ENCODE peak calls at places on chromosomes 1 and 21, in seven cellular contexts. One of them, this sample, is unnamed.
A peak's percentile ranks its signal among the peaks of the same experiment; 100 is the strongest.

GRCh38 chr1:217273866-217274265 is 357.0 kb downstream of the GPATCH2 start:
- DNase-seq in OCI-LY7: no peak
- DNase-seq in PC-3: peak; percentile 23
- DNase-seq in testis: no peak
- DNase-seq in vagina: no peak
- DNase-seq in CD8-positive, alpha-beta T cell: no peak
- DNase-seq in fibroblast of lung: peak; percentile 49
- DNase-seq in this sample: no peak

GRCh38 chr1:59150537-59151386 is 146.1 kb upstream of the FGGY start:
- DNase-seq in PC-3: peak; percentile 98
- DNase-seq in vagina: no peak
- DNase-seq in CD8-positive, alpha-beta T cell: no peak
- DNase-seq in fibroblast of lung: peak; percentile 100
- DNase-seq in testis: peak; percentile 68
- DNase-seq in OCI-LY7: no peak
- DNase-seq in this sample: peak; percentile 75

GRCh38 chr1:75672528-75673393 is 51.7 kb upstream of the ACADM start:
- DNase-seq in CD8-positive, alpha-beta T cell: no peak
- DNase-seq in testis: no peak
- DNase-seq in fibroblast of lung: peak; percentile 94
- DNase-seq in vagina: no peak
- DNase-seq in PC-3: peak; percentile 84
- DNase-seq in OCI-LY7: no peak
- DNase-seq in this sample: no peak

GRCh38 chr1:181094813-181095212 is 6.3 kb downstream of the IER5 start:
- DNase-seq in OCI-LY7: no peak
- DNase-seq in CD8-positive, alpha-beta T cell: no peak
- DNase-seq in PC-3: no peak
- DNase-seq in testis: peak; percentile 41
- DNase-seq in vagina: no peak
- DNase-seq in fibroblast of lung: peak; percentile 96
- DNase-seq in this sample: no peak

GRCh38 chr1:46394872-46395465 is 852 bp downstream of the FAAH start:
- DNase-seq in OCI-LY7: no peak
- DNase-seq in fibroblast of lung: no peak
- DNase-seq in testis: peak; percentile 62
- DNase-seq in vagina: no peak
- DNase-seq in CD8-positive, alpha-beta T cell: no peak
- DNase-seq in PC-3: no peak
- DNase-seq in this sample: no peak

GRCh38 chr1:240237305-240237721 is 145.6 kb downstream of the FMN2 start:
- DNase-seq in OCI-LY7: no peak
- DNase-seq in testis: no peak
- DNase-seq in vagina: no peak
- DNase-seq in CD8-positive, alpha-beta T cell: no peak
- DNase-seq in PC-3: no peak
- DNase-seq in fibroblast of lung: peak; percentile 67
- DNase-seq in this sample: no peak

GRCh38 chr1:229370601-229371021 is 27.8 kb upstream of the CCSAP start:
- DNase-seq in fibroblast of lung: no peak
- DNase-seq in testis: no peak
- DNase-seq in PC-3: no peak
- DNase-seq in CD8-positive, alpha-beta T cell: no peak
- DNase-seq in vagina: peak; percentile 61
- DNase-seq in OCI-LY7: no peak
- DNase-seq in this sample: no peak

GRCh38 chr1:239786464-239786863 is 305.2 kb upstream of the FMN2 start:
- DNase-seq in PC-3: no peak
- DNase-seq in vagina: no peak
- DNase-seq in OCI-LY7: no peak
- DNase-seq in fibroblast of lung: no peak
- DNase-seq in testis: no peak
- DNase-seq in CD8-positive, alpha-beta T cell: no peak
- DNase-seq in this sample: no peak

GRCh38 chr1:41678141-41678878 is 193.8 kb upstream of the EDN2 start:
- DNase-seq in PC-3: no peak
- DNase-seq in testis: peak; percentile 64
- DNase-seq in CD8-positive, alpha-beta T cell: no peak
- DNase-seq in fibroblast of lung: peak; percentile 93
- DNase-seq in vagina: no peak
- DNase-seq in OCI-LY7: no peak
- DNase-seq in this sample: no peak

GRCh38 chr1:178134061-178134460 is 40.2 kb downstream of the RASAL2 start:
- DNase-seq in vagina: no peak
- DNase-seq in OCI-LY7: no peak
- DNase-seq in PC-3: peak; percentile 19
- DNase-seq in CD8-positive, alpha-beta T cell: no peak
- DNase-seq in fibroblast of lung: peak; percentile 89
- DNase-seq in testis: no peak
- DNase-seq in this sample: no peak

GRCh38 chr21:35525443-35525842 is 476.3 kb upstream of the RUNX1 start:
- DNase-seq in vagina: no peak
- DNase-seq in CD8-positive, alpha-beta T cell: no peak
- DNase-seq in testis: no peak
- DNase-seq in PC-3: peak; percentile 81
- DNase-seq in fibroblast of lung: no peak
- DNase-seq in OCI-LY7: peak; percentile 11
- DNase-seq in this sample: no peak

GRCh38 chr1:63545780-63546179 is 22.5 kb downstream of the EFCAB7 start:
- DNase-seq in fibroblast of lung: peak; percentile 27
- DNase-seq in testis: no peak
- DNase-seq in CD8-positive, alpha-beta T cell: no peak
- DNase-seq in OCI-LY7: no peak
- DNase-seq in PC-3: peak; percentile 14
- DNase-seq in vagina: no peak
- DNase-seq in this sample: no peak

GRCh38 chr1:150273310-150273709 is 720 bp downstream of the C1orf54 start:
- DNase-seq in fibroblast of lung: peak; percentile 47
- DNase-seq in testis: no peak
- DNase-seq in OCI-LY7: no peak
- DNase-seq in PC-3: no peak
- DNase-seq in vagina: no peak
- DNase-seq in CD8-positive, alpha-beta T cell: no peak
- DNase-seq in this sample: no peak
- H3K4me3 ChIP-seq in fibroblast of lung: peak overlapping the region; percentile 35
- H3K4me3 ChIP-seq in testis: no peak overlapping the region
- H3K4me3 ChIP-seq in OCI-LY7: no peak overlapping the region
- H3K4me3 ChIP-seq in PC-3: no peak overlapping the region
- H3K4me3 ChIP-seq in vagina: peak overlapping the region; percentile 24
- H3K4me3 ChIP-seq in CD8-positive, alpha-beta T cell: no peak overlapping the region
- H3K4me3 ChIP-seq in this sample: no peak overlapping the region

GRCh38 chr1:37480581-37481288 is 6.4 kb downstream of the ZC3H12A start:
- DNase-seq in CD8-positive, alpha-beta T cell: no peak
- DNase-seq in vagina: no peak
- DNase-seq in fibroblast of lung: no peak
- DNase-seq in PC-3: no peak
- DNase-seq in OCI-LY7: no peak
- DNase-seq in testis: no peak
- DNase-seq in this sample: no peak
- H3K4me1 ChIP-seq in CD8-positive, alpha-beta T cell: peaks cover 39% of the 10 kb centered on the region
- H3K4me1 ChIP-seq in vagina: peaks cover 66% of the 10 kb centered on the region
- H3K4me1 ChIP-seq in fibroblast of lung: peaks cover 39% of the 10 kb centered on the region
- H3K4me1 ChIP-seq in PC-3: peaks cover 61% of the 10 kb centered on the region
- H3K4me1 ChIP-seq in OCI-LY7: peaks cover 41% of the 10 kb centered on the region
- H3K4me1 ChIP-seq in testis: peaks cover 60% of the 10 kb centered on the region
- H3K4me1 ChIP-seq in this sample: peaks cover 50% of the 10 kb centered on the region

DNA sequence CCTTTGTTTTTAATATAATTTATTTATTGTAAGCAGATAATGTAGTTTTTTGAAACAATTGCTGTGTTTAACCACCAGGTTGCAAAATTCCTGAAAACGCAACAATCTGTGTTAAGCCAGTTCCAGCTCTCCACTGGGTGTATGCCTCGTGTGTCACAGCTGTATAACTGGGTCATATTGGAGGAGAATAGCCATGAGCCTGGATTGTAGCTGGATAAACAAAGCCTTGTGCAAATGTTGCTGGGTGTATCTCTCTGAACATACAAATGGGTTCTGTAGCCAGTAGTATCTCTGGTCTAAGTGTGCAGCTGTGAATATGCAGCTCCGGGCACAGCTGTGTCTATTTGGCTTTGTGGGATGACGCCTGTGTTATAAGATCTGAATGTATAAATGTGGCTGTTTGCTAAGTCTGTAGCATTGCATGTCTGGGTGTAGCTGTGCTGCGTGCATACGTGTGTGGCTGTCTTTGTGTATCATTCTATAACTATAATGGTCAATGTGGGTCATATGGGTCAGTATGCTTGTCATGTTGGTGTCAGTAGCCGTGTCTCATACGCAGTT is 2.7 kb downstream of the TCEA3 start:
- DNase-seq in vagina: no peak
- DNase-seq in PC-3: peak; percentile 36
- DNase-seq in OCI-LY7: no peak
- DNase-seq in fibroblast of lung: no peak
- DNase-seq in CD8-positive, alpha-beta T cell: no peak
- DNase-seq in testis: no peak
- DNase-seq in this sample: peak; percentile 61
- H3K4me3 ChIP-seq in vagina: no peak overlapping the region
- H3K4me3 ChIP-seq in PC-3: peak overlapping the region; percentile 19
- H3K4me3 ChIP-seq in OCI-LY7: no peak overlapping the region
- H3K4me3 ChIP-seq in fibroblast of lung: no peak overlapping the region
- H3K4me3 ChIP-seq in CD8-positive, alpha-beta T cell: no peak overlapping the region
- H3K4me3 ChIP-seq in testis: no peak overlapping the region
- H3K4me3 ChIP-seq in this sample: no peak overlapping the region

DNA sequence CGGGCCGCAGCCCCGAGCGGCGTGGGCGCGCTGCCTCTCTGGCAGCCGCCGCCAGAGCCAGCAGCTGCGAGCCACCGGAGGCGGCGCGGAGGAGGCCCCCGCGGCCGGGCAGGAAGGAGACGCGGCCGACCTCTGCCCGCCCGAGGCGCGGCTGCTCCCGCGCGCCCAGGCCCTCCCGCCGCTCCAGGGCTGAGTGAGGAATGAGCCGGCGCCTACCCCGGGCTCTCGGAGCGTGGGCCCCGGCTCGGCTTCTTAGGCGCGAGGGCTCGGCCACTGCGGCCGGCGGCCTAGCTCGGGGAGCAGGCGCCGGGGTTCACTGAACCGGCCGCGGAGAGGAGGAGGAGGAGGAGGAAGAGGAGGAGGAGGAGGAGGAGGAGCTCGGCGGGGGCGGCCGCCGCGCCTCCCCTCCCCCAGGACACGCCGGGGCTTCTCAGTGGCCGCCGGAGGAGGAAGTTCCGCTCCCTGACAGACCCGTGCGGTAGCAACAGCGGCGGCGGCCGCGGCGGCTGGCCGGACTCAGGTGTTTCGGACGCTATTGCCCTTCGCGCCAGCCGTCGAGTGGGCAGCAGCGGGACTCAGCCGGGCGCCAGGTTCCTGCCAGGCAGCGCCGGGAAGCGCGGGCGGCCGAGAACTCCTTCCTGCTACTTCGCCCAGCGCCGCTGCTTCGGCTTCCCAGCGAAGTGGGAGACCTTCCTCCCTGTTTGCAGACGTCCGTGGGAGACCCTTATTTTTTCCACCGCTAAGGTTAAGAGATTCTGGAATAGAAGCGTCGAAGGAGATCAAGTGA is at the start of gene MAN1A2:
- DNase-seq in OCI-LY7: peak; percentile 87
- DNase-seq in vagina: no peak
- DNase-seq in testis: peak; percentile 92
- DNase-seq in CD8-positive, alpha-beta T cell: peak; percentile 69
- DNase-seq in fibroblast of lung: peak; percentile 76
- DNase-seq in PC-3: peak; percentile 81
- DNase-seq in this sample: peak; percentile 93
- H3K4me1 ChIP-seq in OCI-LY7: peaks cover 40% of the 10 kb centered on the region
- H3K4me1 ChIP-seq in vagina: peaks cover 66% of the 10 kb centered on the region
- H3K4me1 ChIP-seq in testis: peaks cover 35% of the 10 kb centered on the region
- H3K4me1 ChIP-seq in CD8-positive, alpha-beta T cell: peaks cover 52% of the 10 kb centered on the region
- H3K4me1 ChIP-seq in fibroblast of lung: no peaks in the 10 kb centered on the region
- H3K4me1 ChIP-seq in PC-3: peaks cover 40% of the 10 kb centered on the region
- H3K4me1 ChIP-seq in this sample: peaks cover 23% of the 10 kb centered on the region

GRCh38 chr1:170669036-170669435 is 5.1 kb downstream of the PRRX1 start:
- DNase-seq in PC-3: no peak
- DNase-seq in vagina: no peak
- DNase-seq in fibroblast of lung: no peak
- DNase-seq in CD8-positive, alpha-beta T cell: no peak
- DNase-seq in testis: no peak
- DNase-seq in OCI-LY7: no peak
- DNase-seq in this sample: no peak
- H3K4me3 ChIP-seq in PC-3: no peak overlapping the region
- H3K4me3 ChIP-seq in vagina: peak overlapping the region; percentile 91
- H3K4me3 ChIP-seq in fibroblast of lung: no peak overlapping the region
- H3K4me3 ChIP-seq in CD8-positive, alpha-beta T cell: no peak overlapping the region
- H3K4me3 ChIP-seq in testis: no peak overlapping the region
- H3K4me3 ChIP-seq in OCI-LY7: no peak overlapping the region
- H3K4me3 ChIP-seq in this sample: no peak overlapping the region

This sample was measured in mucosa of descending colon.